ENCODE peak calls at places on chromosome 4, in eight cellular contexts. S is endothelial cell; W is hippocampal formation; P is CD8-positive, alpha-beta T cell; Y is NCI-H1092; G is activated CD4-positive, alpha-beta T cell treated with anti-CD3 and anti-CD28 coated beads, Interleukin-2, amount 50 U/mL, for 24 hours; A is KBM-7; K is fibroblast of villous mesenchyme. T is an unnamed sample.

GRCh38 chr4:38189445-38189844 is 229.2 kb downstream of the PTTG2 start:
- DNase-seq in S (no peak), W (no peak), P (no peak), Y (no peak), G (peak), A (no peak), K (peak), T (no peak)

GRCh38 chr4:86130160-86130933 is 229.5 kb downstream of the MAPK10 start:
- DNase-seq in S (no peak), W (no peak), P (no peak), Y (no peak), G (no peak), A (peak), K (no peak), T (no peak)

GRCh38 chr4:68193194-68193593 is 52.3 kb downstream of the TMPRSS11B start:
- DNase-seq in S (no peak), W (no peak), P (no peak), Y (no peak), G (no peak), A (no peak), K (no peak), T (no peak)

GRCh38 chr4:184163813-184164212 is 53.9 kb downstream of the ENPP6 start:
- DNase-seq in S (peak), W (peak), P (no peak), Y (no peak), G (no peak), A (peak), K (no peak), T (peak)

GRCh38 chr4:182265881-182266280 is 22.7 kb downstream of the TENM3 start:
- DNase-seq in S (no peak), W (no peak), P (no peak), Y (no peak), G (no peak), A (no peak), K (no peak), T (no peak)

GRCh38 chr4:121448231-121448630 is 67.4 kb upstream of the QRFPR start:
- DNase-seq in S (no peak), W (no peak), P (no peak), Y (no peak), G (no peak), A (no peak), K (no peak), T (no peak)

GRCh38 chr4:56757270-56757746 is 64.2 kb downstream of the SPINK2 start:
- DNase-seq in S (no peak), W (no peak), P (peak), Y (no peak), G (no peak), A (no peak), K (peak), T (no peak)

GRCh38 chr4:103400405-103400804 is 202.3 kb upstream of the CENPE start:
- DNase-seq in S (no peak), W (no peak), P (no peak), Y (no peak), G (no peak), A (no peak), K (no peak), T (no peak)

GRCh38 chr4:10063544-10064300 is 42.4 kb upstream of the SLC2A9 start:
- DNase-seq in S (peak), W (peak), P (no peak), Y (peak), G (no peak), A (peak), K (peak), T (no peak)

T was measured in T47D.